ENCODE peak calls at places on chromosome 4, in seven cellular contexts. H is uterus; Q is fibroblast of lung; F is CD4-positive, alpha-beta memory T cell; I is psoas muscle; S is choroid plexus epithelial cell; K is endothelial cell of umbilical vein. U is an unnamed sample.

GRCh38 chr4:53477038-53477565 is 99.7 kb downstream of the FIP1L1 start:
- DNase-seq in H (no peak), Q (no peak), F (no peak), I (no peak), S (peak), K (no peak), U (no peak)

GRCh38 chr4:52911684-52912294 is 49.7 kb downstream of the RASL11B start:
- DNase-seq in H (peak), Q (peak), F (peak), I (peak), S (peak), K (peak), U (peak)

GRCh38 chr4:17721496-17722360 is 59.7 kb downstream of the FAM184B start:
- DNase-seq in H (no peak), Q (no peak), F (no peak), I (no peak), S (peak), K (no peak), U (peak)

GRCh38 chr4:2857349-2857927 is 13.8 kb downstream of the ADD1 start:
- DNase-seq in H (no peak), Q (no peak), F (no peak), I (no peak), S (no peak), K (no peak), U (no peak)

GRCh38 chr4:71595576-71596108 is 188.2 kb downstream of the GC start:
- DNase-seq in H (no peak), Q (peak), F (no peak), I (no peak), S (no peak), K (no peak), U (no peak)

GRCh38 chr4:74715731-74716435 is 78.4 kb downstream of the BTC start:
- DNase-seq in H (no peak), Q (no peak), F (no peak), I (no peak), S (no peak), K (no peak), U (no peak)

GRCh38 chr4:79184461-79184860 is 141.4 kb downstream of the NAA11 start:
- DNase-seq in H (no peak), Q (no peak), F (no peak), I (no peak), S (no peak), K (no peak), U (no peak)

GRCh38 chr4:76905521-76905920 is 7.6 kb upstream of the SOWAHB start:
- DNase-seq in H (no peak), Q (peak), F (no peak), I (no peak), S (peak), K (no peak), U (peak)

GRCh38 chr4:155377281-155377680 is 516 bp upstream of the MAP9 start:
- DNase-seq in H (no peak), Q (peak), F (no peak), I (no peak), S (peak), K (no peak), U (peak)

GRCh38 chr4:1728061-1728980 is 7.0 kb downstream of the TACC3 start:
- DNase-seq in H (no peak), Q (no peak), F (no peak), I (no peak), S (no peak), K (no peak), U (no peak)

GRCh38 chr4:26936284-26937065 is 75.8 kb downstream of the STIM2 start:
- DNase-seq in H (no peak), Q (peak), F (peak), I (no peak), S (peak), K (no peak), U (peak)

GRCh38 chr4:159400782-159401712 is 298.2 kb downstream of the RAPGEF2 start:
- DNase-seq in H (no peak), Q (no peak), F (no peak), I (no peak), S (peak), K (no peak), U (peak)
- H3K4me3 ChIP-seq in H (no peak), Q (no peak), F (no peak), I (no peak), S (no peak), K (no peak), U (no peak)

DNA sequence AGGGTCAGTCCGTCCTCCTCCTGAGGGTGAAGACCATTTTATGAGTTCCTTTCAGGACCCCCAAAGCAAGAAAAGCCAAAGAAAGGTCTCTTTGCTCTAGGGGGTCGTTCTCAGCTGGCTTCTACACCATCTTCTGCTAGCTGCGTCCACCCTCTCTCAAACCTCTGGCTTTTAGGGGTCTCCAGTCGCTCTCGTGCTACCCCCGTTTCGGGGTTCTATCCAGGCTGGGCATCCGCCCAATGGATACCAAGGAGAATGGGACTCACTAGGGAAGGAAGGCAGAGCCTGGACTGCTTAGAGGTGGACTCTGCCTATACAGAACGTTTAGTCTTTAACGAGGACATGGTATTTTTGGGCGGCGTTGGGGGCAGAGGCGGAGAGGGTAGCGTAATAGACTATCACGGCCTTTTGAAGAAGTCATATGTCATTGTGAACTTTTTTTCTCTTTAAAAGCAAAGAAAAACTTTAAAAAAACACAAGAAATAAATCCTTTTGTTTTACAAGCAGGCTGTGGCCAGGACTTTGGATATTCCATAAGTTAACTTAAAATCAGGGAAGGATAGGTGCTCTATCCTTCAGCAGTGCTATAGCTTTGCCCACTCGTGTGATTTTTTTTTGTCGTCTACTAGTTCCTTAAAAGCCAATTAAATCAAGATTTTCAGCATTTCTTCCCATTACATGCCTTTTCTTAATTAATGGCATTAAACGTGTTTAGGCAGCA is 7.1 kb upstream of the PITX2 start:
- DNase-seq in H (no peak), Q (no peak), F (no peak), I (no peak), S (no peak), K (no peak), U (no peak)
- H3K4me3 ChIP-seq in H (no peak), Q (no peak), F (no peak), I (no peak), S (no peak), K (no peak), U (no peak)

DNA sequence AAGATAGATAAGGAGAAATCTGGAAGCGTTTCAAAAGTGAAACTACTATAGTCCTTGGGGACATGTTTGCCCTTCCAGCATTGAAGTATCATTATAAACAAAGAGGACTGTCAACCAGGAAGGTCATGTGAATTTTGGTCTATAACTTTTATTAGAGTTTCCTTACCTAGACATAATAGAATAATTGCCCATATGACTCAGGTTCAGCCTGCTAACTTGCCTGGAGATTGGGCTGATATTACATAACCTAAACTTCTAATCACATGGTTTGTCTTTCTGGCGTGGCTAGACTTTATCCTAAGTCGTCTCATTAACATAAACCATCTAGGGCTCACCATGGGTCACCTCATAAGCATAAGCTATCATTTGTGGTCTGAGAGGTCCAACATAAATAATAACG is 775.9 kb downstream of the CENPC start:
- DNase-seq in H (no peak), Q (no peak), F (no peak), I (no peak), S (no peak), K (no peak), U (no peak)
- H3K4me3 ChIP-seq in H (no peak), Q (no peak), F (no peak), I (no peak), S (no peak), K (no peak), U (no peak)

GRCh38 chr4:38320833-38321232 is 343.2 kb upstream of the KLF3 start:
- DNase-seq in H (no peak), Q (no peak), F (no peak), I (no peak), S (no peak), K (no peak), U (no peak)

GRCh38 chr4:38320349-38320707 is 343.7 kb upstream of the KLF3 start:
- DNase-seq in H (no peak), Q (no peak), F (no peak), I (no peak), S (no peak), K (no peak), U (no peak)

GRCh38 chr4:38317238-38317637 is 346.8 kb upstream of the KLF3 start:
- DNase-seq in H (no peak), Q (no peak), F (no peak), I (no peak), S (no peak), K (no peak), U (no peak)

GRCh38 chr4:38318737-38319455 is 345.1 kb upstream of the KLF3 start:
- DNase-seq in H (peak), Q (peak), F (peak), I (peak), S (peak), K (peak), U (peak)

DNA sequence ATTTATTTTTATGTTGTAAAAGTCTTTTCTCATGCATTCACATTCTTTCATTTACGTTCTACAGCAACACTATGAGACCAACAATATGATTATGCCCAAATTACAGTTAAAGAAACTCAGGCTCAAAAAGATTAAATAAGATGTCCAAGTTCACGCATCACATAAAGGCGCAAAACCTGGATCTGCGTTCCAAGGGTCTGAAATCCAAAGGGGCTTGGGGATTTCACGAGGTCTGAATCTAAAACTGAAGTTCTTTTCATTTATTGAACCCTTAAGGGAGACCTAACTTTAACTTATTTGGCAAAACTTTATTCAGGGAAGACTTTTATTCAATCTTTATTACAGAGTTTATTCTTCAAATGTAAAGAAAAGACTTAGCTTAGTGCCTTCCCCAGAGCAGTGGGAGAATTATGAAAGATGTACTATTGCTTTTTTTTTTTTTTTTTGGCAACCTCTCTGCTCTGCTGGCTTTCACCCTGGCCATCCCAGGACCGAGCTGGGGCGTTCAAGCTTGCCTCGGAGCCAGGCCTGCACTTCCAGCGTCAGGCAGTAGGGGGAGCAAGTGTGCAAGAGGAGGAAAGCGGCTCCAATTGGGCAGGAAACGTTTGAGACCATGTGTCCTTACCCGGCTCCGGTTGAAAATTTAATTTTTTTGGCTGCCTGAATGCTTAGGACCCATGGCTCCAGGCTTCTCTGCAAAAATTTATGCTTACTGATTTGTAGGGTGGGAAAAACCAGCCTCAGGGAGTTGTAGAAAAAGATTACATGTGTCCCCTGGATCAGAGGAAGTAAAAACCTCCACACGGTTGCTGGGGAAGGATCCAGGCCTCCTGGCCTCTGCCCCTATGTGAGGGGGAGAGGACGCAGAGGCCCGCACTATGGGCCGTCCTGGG is 344.3 kb upstream of the KLF3 start:
- DNase-seq in H (peak), Q (peak), F (peak), I (peak), S (peak), K (peak), U (peak)
- H3K4me3 ChIP-seq in H (peak), Q (peak), F (no peak), I (peak), S (no peak), K (no peak), U (no peak)

GRCh38 chr4:109913842-109914241 is 1.2 kb downstream of the EGF start:
- DNase-seq in H (no peak), Q (no peak), F (no peak), I (no peak), S (no peak), K (no peak), U (no peak)
- H3K4me3 ChIP-seq in H (no peak), Q (no peak), F (no peak), I (peak), S (no peak), K (no peak), U (no peak)

DNA sequence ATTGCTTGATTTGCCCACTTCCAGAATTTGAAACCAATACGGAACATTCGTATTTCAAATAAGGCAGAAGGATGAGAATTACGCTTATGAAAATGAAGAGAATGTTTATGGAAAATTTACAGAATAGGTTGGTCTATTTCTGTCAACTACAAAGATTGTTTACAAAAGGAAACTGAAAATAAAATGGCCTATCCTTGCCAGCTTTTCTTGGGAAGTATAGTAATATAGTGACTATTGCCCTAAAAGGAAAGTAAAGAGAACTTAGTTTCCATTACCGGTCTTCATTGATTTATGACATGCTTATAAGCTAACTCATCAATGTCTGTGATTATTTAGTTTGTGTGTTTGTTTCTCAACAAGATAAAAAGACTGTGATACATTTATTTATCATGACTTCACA is 2.9 kb upstream of the SPRY1 start:
- DNase-seq in H (no peak), Q (peak), F (no peak), I (no peak), S (no peak), K (peak), U (no peak)
- H3K4me3 ChIP-seq in H (no peak), Q (peak), F (no peak), I (peak), S (no peak), K (no peak), U (no peak)

DNA sequence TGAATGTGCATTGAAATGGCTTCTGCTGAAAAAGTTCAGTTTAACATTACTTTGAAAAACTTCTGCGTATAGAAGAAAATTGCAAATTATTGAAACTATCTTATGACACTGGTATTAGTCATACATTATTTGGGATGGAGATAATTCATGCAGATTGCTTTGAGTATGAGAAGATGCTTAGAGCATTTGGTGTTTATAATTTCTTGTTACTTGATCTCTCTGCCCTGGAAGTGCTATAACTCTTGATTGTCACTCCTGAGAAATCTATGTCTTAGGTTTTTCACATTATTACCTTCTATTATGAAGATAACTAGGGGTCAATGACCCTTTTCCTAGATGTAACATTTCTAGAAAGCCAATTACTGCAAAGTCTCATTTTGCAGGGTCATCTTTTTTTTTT is 36.4 kb downstream of the TMEM131L start:
- DNase-seq in H (no peak), Q (peak), F (no peak), I (no peak), S (no peak), K (no peak), U (no peak)
- H3K4me3 ChIP-seq in H (no peak), Q (no peak), F (no peak), I (peak), S (no peak), K (no peak), U (no peak)

GRCh38 chr4:15398732-15399131 is 29.1 kb upstream of the C1QTNF7 start:
- DNase-seq in H (no peak), Q (no peak), F (no peak), I (no peak), S (no peak), K (no peak), U (no peak)

GRCh38 chr4:15402974-15403373 is 24.9 kb upstream of the C1QTNF7 start:
- DNase-seq in H (no peak), Q (no peak), F (no peak), I (no peak), S (no peak), K (no peak), U (no peak)

GRCh38 chr4:15400276-15400675 is 27.6 kb upstream of the C1QTNF7 start:
- DNase-seq in H (no peak), Q (no peak), F (no peak), I (no peak), S (peak), K (no peak), U (no peak)

GRCh38 chr4:15402146-15402545 is 25.7 kb upstream of the C1QTNF7 start:
- DNase-seq in H (no peak), Q (peak), F (no peak), I (no peak), S (peak), K (no peak), U (no peak)

GRCh38 chr4:15400911-15401671 is 26.7 kb upstream of the C1QTNF7 start:
- DNase-seq in H (peak), Q (peak), F (peak), I (peak), S (peak), K (no peak), U (peak)
- H3K4me3 ChIP-seq in H (no peak), Q (no peak), F (no peak), I (no peak), S (no peak), K (no peak), U (no peak)

GRCh38 chr4:158169931-158170690 is 2.7 kb downstream of the GASK1B start:
- DNase-seq in H (no peak), Q (peak), F (no peak), I (no peak), S (peak), K (peak), U (no peak)

GRCh38 chr4:158172196-158172557 is 648 bp downstream of the GASK1B start:
- DNase-seq in H (no peak), Q (peak), F (no peak), I (no peak), S (peak), K (no peak), U (peak)

GRCh38 chr4:158171456-158171790 is 1.4 kb downstream of the GASK1B start:
- DNase-seq in H (no peak), Q (no peak), F (no peak), I (no peak), S (no peak), K (peak), U (no peak)

GRCh38 chr4:158170691-158171455 is 2.0 kb downstream of the GASK1B start:
- DNase-seq in H (peak), Q (peak), F (no peak), I (peak), S (peak), K (peak), U (no peak)

GRCh38 chr4:158172558-158173258 is at the start of gene GASK1B:
- DNase-seq in H (peak), Q (peak), F (no peak), I (no peak), S (peak), K (peak), U (peak)
- H3K4me3 ChIP-seq in H (peak), Q (peak), F (no peak), I (peak), S (peak), K (peak), U (peak)

U was measured in brain microvascular endothelial cell.